ENCODE peak calls at places on chromosomes 3 and 15, in seven cellular contexts. X is GM03348, L is AG04450, M is neuronal stem cell, R is HEK293T, Q is vagina, F is right cardiac atrium. V is an unnamed sample.

GRCh38 chr15:78280289-78281072 is 16.1 kb downstream of the DNAJA4 start:
- DNase-seq in Q (no peak), L (no peak), R (no peak), X (no peak), F (no peak), M (no peak), V (no peak)

GRCh38 chr3:52005571-52005986 is 9.9 kb upstream of the RPL29 start:
- DNase-seq in M (no peak), X (peak), R (no peak), F (peak), Q (no peak), L (peak), V (no peak)

GRCh38 chr3:191958980-191959671 is 498.2 kb downstream of the PYDC2 start:
- DNase-seq in L (no peak), X (no peak), M (no peak), Q (no peak), F (no peak), R (no peak), V (no peak)

GRCh38 chr3:122992628-122993570 is 34.7 kb downstream of the SEMA5B start:
- DNase-seq in R (no peak), Q (no peak), M (no peak), F (peak), L (no peak), X (peak), V (no peak)

GRCh38 chr3:111999924-112000835 is 1.5 kb downstream of the TAGLN3 start:
- DNase-seq in F (no peak), R (no peak), L (no peak), Q (no peak), M (no peak), X (no peak), V (no peak)

GRCh38 chr3:176931991-176932390 is 265.3 kb downstream of the TBL1XR1 start:
- DNase-seq in L (no peak), Q (no peak), F (no peak), M (no peak), X (no peak), R (no peak), V (no peak)

GRCh38 chr3:134326126-134326525 is 48.1 kb downstream of the AMOTL2 start:
- DNase-seq in X (no peak), L (no peak), F (no peak), R (no peak), M (no peak), Q (no peak), V (no peak)

GRCh38 chr3:74000715-74001114 is 376.0 kb upstream of the PDZRN3 start:
- DNase-seq in Q (no peak), L (no peak), F (no peak), X (peak), M (no peak), R (no peak), V (no peak)

GRCh38 chr15:98773616-98774015 is 125.3 kb downstream of the IGF1R start:
- DNase-seq in X (no peak), L (no peak), Q (no peak), R (no peak), F (no peak), M (no peak), V (no peak)

GRCh38 chr15:69668049-69668705 is 215.6 kb downstream of the RPLP1 start:
- DNase-seq in F (no peak), X (no peak), Q (no peak), R (no peak), L (no peak), M (no peak), V (no peak)

GRCh38 chr3:165854696-165855095 is 17.5 kb upstream of the BCHE start:
- DNase-seq in L (no peak), M (no peak), Q (no peak), F (no peak), R (peak), X (peak), V (no peak)

GRCh38 chr15:99953886-99954285 is 220.6 kb upstream of the LYSMD4 start:
- DNase-seq in Q (no peak), M (no peak), X (no peak), L (no peak), R (no peak), F (no peak), V (no peak)

GRCh38 chr3:53850895-53851294 is 4.5 kb downstream of the IL17RB start:
- DNase-seq in R (no peak), M (no peak), F (no peak), X (no peak), L (peak), Q (no peak), V (no peak)

GRCh38 chr15:35540885-35541284 is 5.1 kb downstream of the DPH6 start:
- DNase-seq in F (no peak), R (no peak), L (peak), X (peak), Q (no peak), M (no peak), V (no peak)

GRCh38 chr3:107268461-107268860 is 108.8 kb upstream of the CCDC54 start:
- DNase-seq in R (no peak), Q (no peak), L (no peak), M (no peak), F (no peak), X (no peak), V (no peak)